ENCODE peak calls at places on chromosomes 5 and 9, in five cellular contexts. X, B, I, E and S are unnamed samples.

GRCh38 chr9:100282388-100282719 is 70.4 kb downstream of the TEX10 start:
- DNase-seq in I (no peak), B (no peak), X (no peak), E (no peak), S (no peak)

GRCh38 chr9:12719431-12719830 is 26.2 kb downstream of the TYRP1 start:
- DNase-seq in I (peak), B (no peak), X (no peak), E (peak), S (no peak)

GRCh38 chr5:44511596-44511995 is 122.4 kb upstream of the FGF10 start:
- DNase-seq in B (no peak), X (no peak), E (no peak), I (no peak), S (no peak)

GRCh38 chr5:132849347-132849746 is 16.9 kb downstream of the GDF9 start:
- DNase-seq in I (no peak), E (peak), X (no peak), B (no peak), S (no peak)

GRCh38 chr9:68981825-68982224 is 32.1 kb downstream of the PRKACG start:
- DNase-seq in B (peak), E (no peak), X (no peak), I (no peak), S (no peak)

GRCh38 chr5:179125789-179126505 is 65.8 kb downstream of the ZNF354C start:
- DNase-seq in E (no peak), X (no peak), I (no peak), B (no peak), S (no peak)

GRCh38 chr5:137195483-137195882 is 303.6 kb downstream of the SPOCK1 start:
- DNase-seq in E (no peak), I (no peak), X (no peak), B (no peak), S (no peak)

GRCh38 chr5:75152861-75153260 is 83.8 kb downstream of the ANKRD31 start:
- DNase-seq in I (no peak), E (no peak), B (no peak), X (no peak), S (no peak)

GRCh38 chr9:136863623-136864273 is 2.4 kb downstream of the EDF1 start:
- DNase-seq in E (no peak), B (no peak), X (no peak), I (no peak), S (no peak)

GRCh38 chr9:34493972-34494535 is 28.7 kb downstream of the ENHO start:
- DNase-seq in X (no peak), E (no peak), I (no peak), B (no peak), S (peak)

GRCh38 chr9:123131258-123131657 is 97.8 kb downstream of the GPR21 start:
- DNase-seq in B (no peak), X (no peak), E (peak), I (no peak), S (no peak)

GRCh38 chr5:2629035-2629434 is 122.4 kb downstream of the IRX2 start:
- DNase-seq in I (no peak), B (no peak), E (no peak), X (no peak), S (no peak)

GRCh38 chr5:154779105-154779504 is 23.9 kb downstream of the LARP1 start:
- DNase-seq in I (peak), B (no peak), E (peak), X (no peak), S (no peak)

GRCh38 chr9:93958875-93959682 is 3.9 kb upstream of the BARX1 start:
- DNase-seq in X (no peak), E (no peak), I (no peak), B (no peak), S (no peak)

GRCh38 chr5:1502046-1502736 is 21.6 kb downstream of the LPCAT1 start:
- DNase-seq in I (no peak), E (no peak), B (no peak), X (no peak), S (no peak)

GRCh38 chr5:139744471-139745120 is 51.0 kb upstream of the PSD2 start:
- DNase-seq in E (no peak), B (no peak), X (no peak), I (no peak), S (no peak)
- TF ChIP-seq JUND in E (no peak), B (no peak), X (no peak), I (no peak), S (no peak)

DNA sequence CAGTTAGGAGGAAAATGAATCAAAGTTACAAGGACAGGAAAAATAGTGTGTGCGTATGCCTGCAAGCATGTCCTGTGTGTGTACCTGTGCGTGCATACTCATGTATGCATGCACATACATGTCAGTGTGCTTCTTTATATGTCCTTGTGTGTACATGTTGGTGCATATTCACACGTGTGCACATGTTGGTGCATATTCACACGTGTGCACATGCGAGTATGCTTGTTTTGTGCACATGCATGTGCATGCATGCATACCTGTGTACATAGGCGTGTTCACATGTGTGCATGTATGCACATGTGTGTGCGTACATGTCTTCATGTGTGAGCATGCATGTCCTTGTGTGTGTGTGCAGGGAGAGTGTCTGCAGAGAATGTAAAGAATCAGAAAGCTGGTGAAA is 72.2 kb upstream of the FCN2 start:
- DNase-seq in X (no peak), E (no peak), B (no peak), I (no peak), S (no peak)
- TF ChIP-seq JUND in X (no peak), E (no peak), B (no peak), I (no peak), S (no peak)

DNA sequence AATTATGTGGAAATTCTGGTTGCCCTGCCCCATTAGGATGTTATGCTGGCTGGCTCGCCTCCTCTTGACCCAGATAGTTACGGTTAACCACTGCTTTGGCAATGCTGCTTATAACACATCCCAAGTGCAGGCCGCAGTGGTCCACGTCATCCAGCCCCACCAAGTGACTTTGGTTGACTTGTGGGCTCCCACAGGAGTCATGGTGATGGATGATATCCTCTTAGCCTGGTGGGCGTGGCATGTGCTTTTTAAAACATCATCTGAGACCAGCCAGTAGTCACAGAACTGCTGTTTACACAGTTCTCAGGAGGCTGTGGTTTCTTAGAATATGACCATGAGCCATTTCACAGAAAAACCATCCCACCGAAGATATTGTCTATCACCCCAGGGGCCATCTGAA is 216.8 kb downstream of the SH3GL2 start:
- DNase-seq in I (no peak), X (no peak), B (no peak), E (no peak), S (no peak)
- TF ChIP-seq JUND in I (no peak), X (no peak), B (no peak), E (no peak), S (no peak)

DNA sequence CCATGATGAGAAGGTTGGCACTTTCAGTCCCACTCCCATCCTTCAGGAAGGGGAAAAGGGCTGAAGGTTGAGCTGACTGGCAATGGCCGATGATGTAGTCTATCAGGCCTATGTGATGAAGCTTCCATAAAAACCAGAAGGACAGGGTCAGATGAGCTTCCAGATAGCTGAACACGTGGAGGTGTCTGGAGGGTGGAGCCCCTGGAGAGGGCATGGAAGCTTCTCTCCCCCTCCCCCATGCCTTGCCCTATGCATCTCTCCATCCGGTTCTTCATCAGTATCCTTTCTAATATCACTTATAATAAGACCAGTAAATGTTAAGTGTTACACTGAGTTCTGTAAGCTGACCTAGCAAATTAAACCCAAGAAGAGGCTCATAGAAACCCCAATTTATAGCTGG is 32.6 kb upstream of the SMU1 start:
- DNase-seq in X (no peak), B (no peak), I (no peak), E (no peak), S (no peak)
- TF ChIP-seq JUND in X (no peak), B (no peak), I (no peak), E (no peak), S (no peak)

GRCh38 chr5:15001512-15001911 is 129.9 kb upstream of the ANKH start:
- DNase-seq in X (no peak), B (no peak), E (no peak), I (no peak), S (no peak)
- TF ChIP-seq JUND in X (no peak), B (no peak), E (no peak), I (no peak), S (no peak)

GRCh38 chr5:118548761-118549160 is 439.6 kb downstream of the DTWD2 start:
- DNase-seq in X (no peak), B (no peak), E (peak), I (no peak), S (no peak)

GRCh38 chr5:118552731-118553360 is 435.5 kb downstream of the DTWD2 start:
- DNase-seq in I (no peak), B (no peak), X (no peak), E (no peak), S (no peak)

GRCh38 chr5:118553662-118554061 is 434.7 kb downstream of the DTWD2 start:
- DNase-seq in B (no peak), X (no peak), E (no peak), I (no peak), S (no peak)

GRCh38 chr5:118554241-118554640 is 434.1 kb downstream of the DTWD2 start:
- DNase-seq in E (no peak), I (no peak), X (no peak), B (no peak), S (no peak)

DNA sequence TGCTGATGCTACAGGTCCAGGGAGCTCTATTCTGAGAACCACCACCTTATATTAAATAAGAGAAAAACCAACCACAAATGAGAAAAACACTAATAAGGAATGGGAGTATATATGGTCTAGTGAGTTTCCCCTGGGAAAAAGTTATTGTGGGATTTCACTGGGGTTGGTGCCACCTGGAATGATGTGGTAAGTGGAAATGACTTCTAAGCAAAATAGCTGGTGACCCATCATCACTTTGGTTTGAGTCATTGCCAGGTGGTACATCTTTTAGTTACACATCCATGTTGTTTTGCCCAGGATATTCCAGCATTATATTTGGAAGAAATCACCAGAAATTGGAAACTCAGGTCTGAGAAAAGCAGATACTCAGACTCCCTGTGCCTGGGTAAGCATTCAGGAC is 437.3 kb downstream of the DTWD2 start:
- DNase-seq in X (no peak), I (no peak), E (no peak), B (no peak), S (no peak)
- TF ChIP-seq JUND in X (no peak), I (no peak), E (no peak), B (no peak), S (no peak)

DNA sequence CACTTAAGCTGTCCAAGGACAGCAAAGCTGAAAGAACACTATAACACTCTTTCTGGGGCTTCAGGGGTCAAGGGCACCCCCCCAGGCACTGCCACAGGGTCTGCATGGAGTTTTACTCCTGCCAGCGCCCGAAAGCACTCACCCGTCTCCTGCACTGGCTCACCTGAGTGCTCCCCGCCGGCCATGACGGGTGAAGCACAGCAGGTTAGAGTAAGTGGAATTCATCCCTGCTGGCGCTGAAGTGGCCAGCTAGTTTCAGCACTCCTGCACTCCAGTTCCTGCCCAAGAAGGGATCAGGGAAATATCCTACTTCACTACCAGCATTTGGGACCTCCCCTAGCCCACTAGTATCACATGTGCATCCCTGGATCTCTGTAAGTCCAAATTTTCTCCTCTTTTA is 516.0 kb downstream of the ZNF608 start:
- DNase-seq in B (no peak), X (no peak), E (no peak), I (no peak), S (no peak)
- TF ChIP-seq JUND in B (no peak), X (no peak), E (no peak), I (no peak), S (no peak)

DNA sequence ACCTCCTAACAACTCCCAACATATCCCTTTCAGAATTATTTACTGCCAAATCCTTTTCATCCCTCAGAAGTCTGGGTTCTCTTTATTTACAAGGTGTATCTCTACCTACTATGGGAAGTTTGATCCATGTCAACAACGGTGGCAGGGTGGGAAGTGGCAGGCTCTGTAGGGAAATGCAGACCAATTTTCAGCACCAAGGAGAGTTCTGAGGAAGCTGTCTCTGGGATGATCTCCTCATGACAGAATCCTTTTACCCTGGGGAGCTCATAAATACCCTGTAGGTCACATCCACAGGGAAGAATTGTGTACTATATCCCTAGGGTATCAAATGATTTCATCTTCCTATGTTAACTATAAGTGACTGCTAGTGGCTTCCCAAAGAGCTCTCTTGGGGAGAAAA is 107.8 kb upstream of the NEK6 start:
- DNase-seq in E (no peak), B (no peak), I (no peak), X (no peak), S (peak)
- TF ChIP-seq JUND in E (no peak), B (no peak), I (no peak), X (no peak), S (no peak)

GRCh38 chr9:3939820-3940219 is 360.0 kb downstream of the GLIS3 start:
- DNase-seq in X (no peak), B (no peak), I (no peak), E (no peak), S (no peak)

GRCh38 chr9:3942351-3942750 is 357.5 kb downstream of the GLIS3 start:
- DNase-seq in B (no peak), X (no peak), E (no peak), I (no peak), S (no peak)

GRCh38 chr9:3946840-3947239 is 353.0 kb downstream of the GLIS3 start:
- DNase-seq in I (no peak), E (no peak), X (no peak), B (no peak), S (no peak)

GRCh38 chr9:3936520-3937235 is 363.2 kb downstream of the GLIS3 start:
- DNase-seq in I (no peak), B (no peak), X (no peak), E (no peak), S (no peak)

DNA sequence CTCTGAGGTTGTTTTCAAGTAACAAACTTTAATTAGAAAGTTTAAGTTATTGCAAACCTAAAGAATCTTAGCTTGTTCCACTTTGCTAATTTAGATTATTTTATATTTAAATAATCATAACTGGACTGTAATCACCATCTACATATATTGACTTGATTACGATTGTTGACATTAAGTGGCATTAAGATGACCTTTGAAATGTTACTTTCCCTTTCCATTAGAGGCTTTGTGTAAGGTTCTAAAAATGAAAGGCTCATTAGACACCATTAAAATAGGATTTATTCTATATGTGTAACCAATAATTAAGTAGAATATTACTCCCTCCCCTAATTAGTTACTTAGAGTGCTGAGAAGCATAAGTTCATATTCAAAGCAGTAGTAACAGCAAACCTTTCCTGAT is 358.1 kb downstream of the GLIS3 start:
- DNase-seq in X (no peak), E (no peak), I (no peak), B (no peak), S (no peak)
- TF ChIP-seq JUND in X (no peak), E (no peak), I (no peak), B (no peak), S (no peak)

DNA sequence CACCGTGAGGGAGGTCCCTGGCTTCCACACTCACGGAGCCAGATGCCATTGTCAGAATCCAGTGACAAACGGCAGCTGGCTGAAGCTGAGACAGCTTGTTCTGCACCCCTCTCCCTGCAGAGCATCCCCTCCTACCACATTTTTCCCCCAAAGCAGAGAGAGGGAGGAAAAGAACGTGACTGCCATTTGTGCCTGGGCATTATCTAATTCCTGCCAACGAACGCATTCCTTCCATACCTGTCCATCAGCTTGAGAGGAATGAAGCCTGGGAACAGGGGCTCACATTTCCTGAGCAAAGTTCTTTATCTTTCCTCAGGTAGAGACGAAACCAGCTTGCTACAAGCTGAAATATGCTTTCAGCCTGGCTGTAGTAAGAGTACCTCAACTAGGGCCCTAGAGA is 175.4 kb downstream of the SLIT3 start:
- DNase-seq in I (no peak), B (no peak), E (no peak), X (no peak), S (peak)
- TF ChIP-seq JUND in I (no peak), B (no peak), E (no peak), X (no peak), S (no peak)